ENCODE peak calls at places on chromosomes 7 and 10, in five cellular contexts. A, O, J, P and Q are unnamed samples.
A peak's percentile ranks its signal among the peaks of the same experiment; 100 is the strongest.

GRCh38 chr10:47421057-47421952 is 37.2 kb upstream of the ZNF488 start:
- DNase-seq in A (no peak), O (peak; percentile 64), J (no peak), P (no peak), Q (no peak)

GRCh38 chr10:130022501-130023299 is 58.6 kb upstream of the EBF3 start:
- DNase-seq in A (no peak), O (no peak), J (no peak), P (no peak), Q (no peak)

GRCh38 chr10:14062528-14063260 is 268.0 kb downstream of the FRMD4A start:
- DNase-seq in A (no peak), O (no peak), J (no peak), P (no peak), Q (no peak)

GRCh38 chr10:101293007-101293723 is 60.8 kb upstream of the BTRC start:
- DNase-seq in A (no peak), O (no peak), J (no peak), P (no peak), Q (peak; percentile 55)

GRCh38 chr7:12737364-12737763 is 49.9 kb downstream of the ARL4A start:
- DNase-seq in A (no peak), O (no peak), J (no peak), P (no peak), Q (no peak)

GRCh38 chr10:109978481-109978880 is 29.3 kb upstream of the ADD3 start:
- DNase-seq in A (peak; percentile 29), O (peak; percentile 37), J (peak; percentile 74), P (no peak), Q (peak; percentile 79)

GRCh38 chr7:103887853-103888602 is 101.4 kb downstream of the RELN start:
- DNase-seq in A (peak; percentile 10), O (no peak), J (peak; percentile 68), P (no peak), Q (peak; percentile 19)

GRCh38 chr10:78894089-78894840 is 174.5 kb upstream of the ZMIZ1 start:
- DNase-seq in A (no peak), O (no peak), J (no peak), P (no peak), Q (no peak)

GRCh38 chr7:64113981-64114380 is 68.7 kb downstream of the ZNF727 start:
- DNase-seq in A (no peak), O (no peak), J (no peak), P (no peak), Q (no peak)

GRCh38 chr10:126549326-126549725 is 121.2 kb downstream of the C10orf90 start:
- DNase-seq in A (no peak), O (no peak), J (no peak), P (no peak), Q (no peak)

GRCh38 chr7:150949971-150950491 is 28.1 kb downstream of the KCNH2 start:
- DNase-seq in A (no peak), O (no peak), J (no peak), P (no peak), Q (no peak)

GRCh38 chr7:30225863-30226361 is 58.5 kb upstream of the ZNRF2 start:
- DNase-seq in A (no peak), O (peak; percentile 31), J (no peak), P (peak; percentile 79), Q (no peak)

GRCh38 chr10:133393401-133394063 is 425 bp upstream of the MTG1 start:
- DNase-seq in A (no peak), O (no peak), J (no peak), P (no peak), Q (no peak)

GRCh38 chr7:138842111-138842510 is 44.1 kb upstream of the ATP6V0A4 start:
- DNase-seq in A (no peak), O (no peak), J (peak; percentile 62), P (no peak), Q (peak; percentile 54)

GRCh38 chr10:126839094-126839761 is 66.0 kb upstream of the DOCK1 start:
- DNase-seq in A (no peak), O (no peak), J (no peak), P (no peak), Q (peak; percentile 30)

GRCh38 chr7:22696672-22697071 is 30.3 kb upstream of the IL6 start:
- DNase-seq in A (no peak), O (no peak), J (peak; percentile 89), P (no peak), Q (no peak)

GRCh38 chr10:131404886-131405285 is 93.4 kb upstream of the TCERG1L start:
- DNase-seq in A (no peak), O (no peak), J (no peak), P (no peak), Q (no peak)

GRCh38 chr7:115747174-115747573 is 283.4 kb downstream of the TFEC start:
- DNase-seq in A (no peak), O (no peak), J (no peak), P (no peak), Q (no peak)

GRCh38 chr7:155000795-155001194 is 2.1 kb downstream of the PAXIP1 start:
- DNase-seq in A (no peak), O (no peak), J (peak; percentile 44), P (no peak), Q (peak; percentile 46)

GRCh38 chr10:97648557-97649404 is 8.3 kb downstream of the PI4K2A start:
- DNase-seq in A (peak; percentile 68), O (peak; percentile 69), J (peak; percentile 81), P (peak; percentile 47), Q (peak; percentile 60)

GRCh38 chr7:92634924-92635519 is 44.8 kb upstream of the FAM133B start:
- DNase-seq in A (peak; percentile 12), O (peak; percentile 39), J (peak; percentile 43), P (no peak), Q (no peak)

GRCh38 chr7:33692956-33693355 is 212.4 kb upstream of the BMPER start:
- DNase-seq in A (no peak), O (no peak), J (no peak), P (no peak), Q (no peak)

GRCh38 chr10:23693895-23694294 is 255.0 kb downstream of the OTUD1 start:
- DNase-seq in A (no peak), O (no peak), J (no peak), P (no peak), Q (peak; percentile 49)
- TF ChIP-seq EZH2 in A (no peak), O (no peak), J (no peak), P (no peak), Q (peak; percentile 58)

DNA sequence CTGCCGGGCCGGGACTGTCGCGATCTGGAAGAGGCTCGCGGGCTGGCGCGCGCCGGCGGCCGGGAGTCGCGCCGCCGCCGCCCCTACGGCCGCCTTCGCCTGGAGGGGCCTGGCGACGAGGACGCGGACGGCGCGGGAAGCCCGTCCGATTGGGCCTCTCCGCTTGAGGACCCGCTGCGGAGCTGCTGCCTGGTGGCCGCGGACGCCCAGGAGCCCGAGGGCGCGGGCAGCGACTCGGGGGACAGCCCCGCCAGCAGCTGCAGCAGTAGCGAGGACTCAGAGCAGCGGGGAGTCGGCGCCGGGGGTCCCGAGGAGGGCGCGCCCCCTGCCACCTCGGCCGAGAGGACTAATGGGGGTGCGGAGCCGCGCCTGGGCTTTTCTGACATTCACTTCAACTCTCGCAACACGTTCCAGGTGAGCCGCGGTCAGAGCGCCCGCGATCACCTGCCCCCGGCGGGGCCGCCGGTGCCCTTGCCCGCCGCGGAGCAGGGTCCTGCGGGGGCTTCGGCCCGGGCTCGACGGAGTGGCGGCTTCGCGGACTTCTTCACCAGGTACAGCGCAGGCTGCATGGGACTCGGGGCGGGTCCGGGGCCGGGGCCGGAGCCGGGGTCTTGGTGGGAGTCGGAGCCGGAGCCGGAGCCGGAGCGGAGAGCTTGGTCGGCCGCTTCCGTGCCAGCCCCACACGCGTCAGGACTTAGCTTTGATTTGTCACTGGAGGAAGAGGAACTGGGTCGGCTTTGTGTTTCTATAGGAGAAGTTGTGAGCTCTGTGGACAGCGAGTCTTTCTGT is 887 bp downstream of the TBC1D12 start:
- DNase-seq in A (peak; percentile 76), O (peak; percentile 52), J (peak; percentile 54), P (peak; percentile 47), Q (peak; percentile 62)
- TF ChIP-seq REST in A (no peak), O (no peak), J (no peak), P (no peak), Q (no peak)

GRCh38 chr10:22600516-22600915 is 113.9 kb downstream of the PIP4K2A start:
- DNase-seq in A (no peak), O (no peak), J (no peak), P (no peak), Q (no peak)
- H3K4me1 ChIP-seq in A (no peaks in the 10 kb centered on the region), O (peaks cover 39% of the 10 kb centered on the region), J (no peaks in the 10 kb centered on the region), P (peaks cover 63% of the 10 kb centered on the region), Q (peaks cover 13% of the 10 kb centered on the region)

DNA sequence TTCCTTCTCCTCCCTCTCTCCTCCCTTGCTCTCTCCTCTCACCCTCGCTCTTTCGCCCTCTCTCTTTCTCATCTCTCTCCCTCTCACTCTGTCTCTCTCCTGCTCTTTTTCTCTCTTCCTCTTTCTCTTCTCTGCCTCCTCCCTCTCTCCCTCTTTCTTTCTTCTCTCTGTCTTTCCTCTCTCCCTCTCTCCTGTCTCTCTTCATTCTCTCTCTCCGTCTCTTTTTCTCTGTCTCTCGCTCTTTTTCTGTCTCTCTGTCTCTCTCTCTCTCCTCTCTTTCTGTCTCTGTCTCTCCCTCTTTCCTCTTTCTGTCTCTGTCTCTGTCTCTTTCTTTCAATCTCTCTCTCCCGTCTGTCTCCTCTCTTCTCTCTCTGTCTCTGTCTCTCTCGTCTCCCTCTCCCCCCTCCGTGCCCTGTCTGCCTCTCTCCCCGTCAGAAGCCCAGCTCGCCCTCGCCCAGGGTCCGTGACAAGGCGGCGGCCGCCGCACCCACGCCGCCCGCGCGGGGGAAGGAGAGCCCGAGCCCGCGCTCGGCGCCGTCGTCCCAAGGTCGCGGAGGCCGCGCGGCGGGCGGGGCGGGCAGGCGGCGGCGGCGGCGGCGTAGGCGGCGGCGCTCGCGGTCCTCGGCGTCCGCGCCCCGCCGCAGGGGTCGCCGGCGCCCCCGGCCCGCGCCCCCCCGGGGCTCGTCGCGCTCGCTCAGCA is 21.3 kb upstream of the HSPB1 start:
- DNase-seq in A (no peak), O (no peak), J (no peak), P (no peak), Q (no peak)
- TF ChIP-seq EZH2 in A (peak; percentile 95), O (no peak), J (no peak), P (no peak), Q (peak; percentile 93)

GRCh38 chr7:132368246-132368900 is 207.9 kb downstream of the PLXNA4 start:
- DNase-seq in A (no peak), O (no peak), J (no peak), P (no peak), Q (no peak)
- TF ChIP-seq REST in A (no peak), O (no peak), J (no peak), P (no peak), Q (no peak)

DNA sequence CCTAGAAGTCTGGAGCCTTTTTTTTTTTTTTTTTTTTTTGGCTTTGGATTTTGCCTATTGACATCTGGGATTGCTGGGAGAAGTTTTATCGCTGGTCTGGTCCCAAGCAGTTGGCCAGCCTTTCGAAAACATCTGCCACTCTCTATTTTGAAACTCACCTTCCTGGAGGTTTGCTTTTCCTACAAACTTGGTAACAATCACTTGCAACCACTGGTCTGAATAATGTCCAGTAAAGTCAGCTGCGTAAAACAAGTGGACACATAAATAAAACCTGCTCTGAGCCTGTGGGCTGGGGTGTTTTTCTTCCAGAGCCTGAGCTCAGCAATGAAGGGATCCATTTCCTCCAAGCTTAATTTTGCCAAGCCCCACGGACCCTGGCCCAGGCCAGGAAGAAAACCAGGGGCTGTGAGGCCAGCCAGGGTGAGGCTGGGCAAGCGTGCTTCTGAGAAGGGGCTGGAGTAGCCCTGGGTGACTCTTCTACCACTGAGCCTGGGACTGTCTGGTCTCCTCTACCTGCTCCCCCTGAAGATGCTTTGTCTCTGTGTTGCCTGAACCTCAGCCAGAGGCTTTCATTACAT is 202.2 kb downstream of the GFRA1 start:
- DNase-seq in A (no peak), O (no peak), J (no peak), P (no peak), Q (no peak)
- H3K4me1 ChIP-seq in A (no peaks in the 10 kb centered on the region), O (no peaks in the 10 kb centered on the region), J (no peaks in the 10 kb centered on the region), P (no peaks in the 10 kb centered on the region), Q (peaks cover 8% of the 10 kb centered on the region)